ENCODE peak calls at places on chromosomes 4 and X, in four cellular contexts. I is NT2/D1, E is astrocyte, G is psoas muscle. Z is an unnamed sample. For H3K27me3 and H3K4me1, the result is how much of the 10 kb centered on the place peaks cover.

GRCh38 chr4:5218376-5219069 is 167.2 kb downstream of the STK32B start:
- DNase-seq in E (no peak), G (no peak), I (peak), Z (no peak)

GRCh38 chrX:65697173-65697572 is 29.7 kb downstream of the MSN start:
- DNase-seq in G (no peak), I (no peak), E (peak), Z (no peak)

GRCh38 chrX:69556094-69557011 is 52.2 kb downstream of the NALF2 start:
- DNase-seq in E (no peak), I (peak), G (no peak), Z (no peak)

GRCh38 chr4:153142700-153143438 is 61.4 kb upstream of the TRIM2 start:
- DNase-seq in E (peak), I (no peak), G (peak), Z (peak)

GRCh38 chrX:81662381-81662780 is 460.5 kb downstream of the SH3BGRL start:
- DNase-seq in G (no peak), I (no peak), E (peak), Z (no peak)

GRCh38 chr4:99947190-99947578 is 766 bp upstream of the DNAJB14 start:
- DNase-seq in E (no peak), G (no peak), I (no peak), Z (no peak)

GRCh38 chr4:13329963-13330362 is 154.2 kb downstream of the RAB28 start:
- DNase-seq in I (no peak), E (peak), G (no peak), Z (no peak)

GRCh38 chr4:153649572-153649991 is 34.5 kb upstream of the TLR2 start:
- DNase-seq in I (no peak), G (no peak), E (peak), Z (no peak)

GRCh38 chrX:133473451-133473850 is 58.2 kb upstream of the GPC4 start:
- DNase-seq in G (no peak), E (no peak), I (no peak), Z (no peak)

GRCh38 chr4:172147702-172148101 is 334.5 kb downstream of the GALNTL6 start:
- DNase-seq in E (peak), G (no peak), I (no peak), Z (no peak)

GRCh38 chr4:55337944-55338343 is 8.1 kb upstream of the SRD5A3 start:
- DNase-seq in I (no peak), G (no peak), E (no peak), Z (no peak)

GRCh38 chr4:7815562-7815961 is 124.1 kb downstream of the AFAP1 start:
- DNase-seq in I (no peak), G (no peak), E (peak), Z (no peak)

GRCh38 chrX:22748093-22748999 is 251.4 kb upstream of the DDX53 start:
- DNase-seq in I (peak), G (no peak), E (peak), Z (peak)

GRCh38 chrX:96721398-96721797 is 36.8 kb downstream of the DIAPH2 start:
- DNase-seq in G (no peak), I (no peak), E (no peak), Z (no peak)

GRCh38 chr4:174365018-174365587 is 81.4 kb downstream of the CEP44 start:
- DNase-seq in I (peak), G (no peak), E (peak), Z (no peak)

GRCh38 chr4:76306882-76307669 is 543 bp downstream of the STBD1 start:
- DNase-seq in E (peak), I (peak), G (peak), Z (peak)

GRCh38 chr4:175891863-175892262 is 79.8 kb upstream of the GPM6A start:
- DNase-seq in G (no peak), E (peak), I (no peak), Z (no peak)

GRCh38 chr4:116361782-116362181 is 723.6 kb downstream of the TRAM1L1 start:
- DNase-seq in E (peak), I (no peak), G (no peak), Z (no peak)

GRCh38 chr4:56570041-56570440 is 64.5 kb downstream of the ARL9 start:
- DNase-seq in I (no peak), E (peak), G (no peak), Z (no peak)

GRCh38 chr4:37946503-37947179 is 13.6 kb upstream of the PTTG2 start:
- DNase-seq in G (peak), I (no peak), E (no peak), Z (no peak)

GRCh38 chrX:13120017-13120416 is 75.6 kb upstream of the FAM9C start:
- DNase-seq in I (no peak), G (no peak), E (peak), Z (peak)

GRCh38 chrX:94524867-94525266 is 850.9 kb downstream of the FAM133A start:
- DNase-seq in G (peak), I (no peak), E (no peak), Z (no peak)

GRCh38 chrX:56745019-56745418 is 16.0 kb downstream of the NBDY start:
- DNase-seq in E (peak), G (no peak), I (no peak), Z (no peak)

GRCh38 chrX:19739683-19740082 is 147.7 kb downstream of the SH3KBP1 start:
- DNase-seq in G (peak), I (peak), E (peak), Z (peak)

GRCh38 chr4:153249199-153250154 is 45.2 kb downstream of the TRIM2 start:
- DNase-seq in I (no peak), G (peak), E (peak), Z (peak)

GRCh38 chr4:41399191-41399590 is 138.8 kb upstream of the LIMCH1 start:
- DNase-seq in I (no peak), G (no peak), E (no peak), Z (no peak)

GRCh38 chr4:70793626-70794025 is 46.1 kb downstream of the GRSF1 start:
- DNase-seq in I (no peak), G (no peak), E (no peak), Z (no peak)

GRCh38 chrX:16786791-16787735 is 797 bp downstream of the TXLNG start:
- DNase-seq in E (no peak), I (no peak), G (peak), Z (no peak)

GRCh38 chr4:188002751-188003150 is 7.2 kb downstream of the ZFP42 start:
- DNase-seq in E (no peak), G (no peak), I (no peak), Z (no peak)

GRCh38 chrX:45515262-45516215 is 314.9 kb upstream of the DIPK2B start:
- DNase-seq in I (no peak), G (peak), E (peak), Z (peak)

GRCh38 chr4:131348258-131348657 is 1800.8 kb upstream of the PCDH10 start:
- DNase-seq in G (no peak), I (no peak), E (no peak), Z (no peak)

GRCh38 chr4:99949999-99950912 is at the start of gene H2AZ1:
- DNase-seq in I (peak), G (peak), E (peak), Z (peak)

GRCh38 chrX:43707812-43708548 is 51.9 kb downstream of the MAOA start:
- DNase-seq in E (no peak), G (no peak), I (no peak), Z (peak)

GRCh38 chrX:4265036-4265435 is 551.6 kb upstream of the PRKX start:
- DNase-seq in I (no peak), E (no peak), G (no peak), Z (no peak)

GRCh38 chr4:48002267-48002666 is 14.2 kb downstream of the CNGA1 start:
- DNase-seq in I (no peak), E (no peak), G (no peak), Z (no peak)

GRCh38 chr4:8877780-8878040 is 6.1 kb upstream of the HMX1 start:
- DNase-seq in E (no peak), I (no peak), G (no peak), Z (peak)

GRCh38 chrX:56782362-56782761 is 53.3 kb downstream of the NBDY start:
- DNase-seq in E (no peak), I (no peak), G (no peak), Z (no peak)

GRCh38 chr4:110104661-110105060 is 93.8 kb downstream of the ELOVL6 start:
- DNase-seq in E (no peak), I (no peak), G (no peak), Z (no peak)

GRCh38 chrX:43693602-43694406 is 37.7 kb downstream of the MAOA start:
- DNase-seq in I (no peak), E (no peak), G (no peak), Z (no peak)

GRCh38 chr4:6371271-6371670 is 101.1 kb downstream of the PPP2R2C start:
- DNase-seq in I (no peak), E (no peak), G (no peak), Z (peak)

GRCh38 chr4:6374575-6374974 is 97.8 kb downstream of the PPP2R2C start:
- DNase-seq in E (no peak), I (no peak), G (peak), Z (no peak)

GRCh38 chr4:6373541-6374410 is 98.6 kb downstream of the PPP2R2C start:
- DNase-seq in E (no peak), G (peak), I (no peak), Z (peak)

GRCh38 chr4:6371827-6372226 is 100.6 kb downstream of the PPP2R2C start:
- DNase-seq in G (no peak), I (no peak), E (no peak), Z (no peak)

GRCh38 chr4:6372649-6373525 is 99.5 kb downstream of the PPP2R2C start:
- DNase-seq in I (no peak), G (peak), E (peak), Z (peak)
- H3K27me3 ChIP-seq in I (under half), G (under half), E (under half), Z (under half)

DNA sequence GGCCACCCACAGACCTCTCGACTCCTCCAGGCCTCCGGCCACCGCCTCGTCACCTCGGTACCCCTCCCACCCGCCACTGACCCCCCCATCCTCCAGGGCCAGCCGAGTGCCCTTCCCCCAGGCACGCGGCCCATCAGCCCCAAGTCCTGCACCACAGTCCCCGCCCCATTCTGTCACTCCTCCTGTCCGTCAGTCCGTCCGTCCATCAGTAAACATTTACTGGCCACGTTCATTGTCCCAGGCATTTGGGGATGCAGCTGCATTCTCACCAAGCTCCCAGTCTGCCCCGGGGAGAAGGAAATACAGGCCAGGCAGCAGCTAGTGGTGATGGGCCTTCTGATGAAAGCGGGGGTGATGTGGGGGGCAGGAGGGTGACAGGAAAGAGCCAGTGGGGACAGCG is 35.3 kb upstream of the FGFR3 start:
- DNase-seq in E (no peak), G (no peak), I (no peak), Z (no peak)
- H3K4me1 ChIP-seq in E (under half), G (under half), I (under half), Z (under half)

DNA sequence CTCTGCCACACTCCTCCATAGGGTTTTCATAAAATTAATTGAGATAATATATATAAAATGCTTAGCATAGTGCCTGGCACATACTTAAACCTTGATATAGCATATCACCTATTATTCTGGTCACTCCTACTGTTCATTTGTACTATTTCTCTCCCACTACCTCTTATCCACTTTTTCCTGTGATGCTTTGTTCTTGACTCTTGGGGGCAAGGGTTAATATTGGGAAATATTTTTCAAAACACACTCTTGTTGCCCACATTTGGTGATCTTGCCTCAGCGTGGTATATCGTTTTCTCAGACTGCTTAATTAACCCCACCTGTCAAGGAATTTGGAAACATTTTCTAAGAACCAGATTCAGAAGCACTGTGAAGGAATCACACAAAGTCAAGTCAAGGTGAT is 16.3 kb downstream of the SERPINA7 start:
- DNase-seq in E (no peak), G (no peak), I (no peak), Z (no peak)
- H3K27me3 ChIP-seq in E (under half), G (under half), I (under half), Z (under half)

DNA sequence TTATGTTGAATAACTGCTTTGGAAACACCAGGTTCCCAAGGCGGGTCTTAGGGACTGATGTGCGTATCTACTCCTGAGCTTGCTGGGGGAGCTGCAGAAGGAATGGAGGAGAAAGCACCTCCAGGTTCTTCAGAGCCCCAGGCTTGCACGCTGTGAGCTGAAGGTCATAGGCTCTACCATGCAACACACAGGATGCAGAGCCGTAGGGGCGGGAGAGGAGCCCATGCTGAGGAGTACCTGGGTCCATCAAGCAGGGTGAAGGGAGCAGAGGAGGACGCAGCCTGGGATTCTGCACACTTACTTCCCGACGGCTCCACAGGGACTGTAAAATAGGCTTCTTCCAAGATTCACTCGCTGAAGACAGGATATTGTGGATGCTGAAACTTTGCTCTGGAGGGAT is 426.5 kb upstream of the FRG1 start:
- DNase-seq in G (no peak), E (no peak), I (no peak), Z (no peak)
- H3K4me1 ChIP-seq in G (under half), E (under half), I (under half), Z (under half)

GRCh38 chrX:15359701-15360100 is 24.4 kb upstream of the PIGA start:
- DNase-seq in G (no peak), E (no peak), I (no peak), Z (no peak)

GRCh38 chrX:15356444-15356843 is 21.1 kb upstream of the PIGA start:
- DNase-seq in E (no peak), I (no peak), G (no peak), Z (no peak)

GRCh38 chrX:15358533-15358932 is 23.2 kb upstream of the PIGA start:
- DNase-seq in E (no peak), G (no peak), I (no peak), Z (no peak)
- H3K27me3 ChIP-seq in E (under half), G (under half), I (under half), Z (under half)

Z was measured in right cardiac atrium.